ENCODE peak calls at places on chromosomes 5 and 9, in four cellular contexts. S is activated naive CD4-positive, alpha-beta T cell treated with anti-CD3 and anti-CD28 coated beads, Interleukin-2, amount 50 U/mL, for 16 hours; G is HuH-7.5; D is left lung. P is an unnamed sample.

GRCh38 chr5:14861123-14861757 is 10.3 kb downstream of the ANKH start:
- DNase-seq in G (no peak), S (no peak), D (no peak), P (no peak)

GRCh38 chr9:91179237-91180138 is 182.2 kb downstream of the AUH start:
- DNase-seq in D (no peak), G (no peak), S (no peak), P (no peak)

GRCh38 chr5:96175090-96175489 is 213.4 kb upstream of the ELL2 start:
- DNase-seq in S (no peak), G (no peak), D (no peak), P (no peak)

GRCh38 chr9:27866741-27867140 is 293.5 kb upstream of the C9orf72 start:
- DNase-seq in G (no peak), D (no peak), S (no peak), P (no peak)

GRCh38 chr5:159331099-159331973 is 1.0 kb upstream of the IL12B start:
- DNase-seq in S (peak), D (peak), G (peak), P (peak)

GRCh38 chr9:20636883-20637440 is 14.7 kb upstream of the MLLT3 start:
- DNase-seq in S (no peak), D (no peak), G (no peak), P (no peak)

GRCh38 chr5:140595538-140595937 is 30.9 kb downstream of the SLC35A4 start:
- DNase-seq in D (peak), G (no peak), S (no peak), P (no peak)

GRCh38 chr9:107447834-107448233 is 41.7 kb downstream of the KLF4 start:
- DNase-seq in G (no peak), D (no peak), S (no peak), P (no peak)

GRCh38 chr5:174097486-174098185 is 52.1 kb downstream of the NSG2 start:
- DNase-seq in D (no peak), G (no peak), S (no peak), P (no peak)

GRCh38 chr5:20556364-20556763 is 568.4 kb upstream of the CDH18 start:
- DNase-seq in D (no peak), G (no peak), S (no peak), P (no peak)

GRCh38 chr9:127568618-127568970 is 43.5 kb upstream of the STXBP1 start:
- DNase-seq in G (no peak), D (no peak), S (no peak), P (no peak)

GRCh38 chr5:68845121-68845520 is 248.7 kb upstream of the SLC30A5 start:
- DNase-seq in G (no peak), S (no peak), D (no peak), P (no peak)

GRCh38 chr5:104456122-104456521 is 893.5 kb upstream of the NUDT12 start:
- DNase-seq in D (no peak), G (no peak), S (no peak), P (no peak)

GRCh38 chr9:134171316-134172197 is 7.2 kb upstream of the RNU6ATAC start:
- DNase-seq in D (no peak), S (no peak), G (no peak), P (no peak)

P was measured in HAP-1.